ENCODE peak calls at places on chromosomes 5 and 9, in seven cellular contexts. C is dorsolateral prefrontal cortex, L is neural progenitor cell, I is astrocyte of the cerebellum, H is AG10803, U is AG04450, W is transverse colon. Z is an unnamed sample.

GRCh38 chr5:82298668-82299067 is 20.5 kb upstream of the RPS23 start:
- DNase-seq in L (no peak), I (no peak), H (no peak), C (no peak), U (no peak), W (no peak), Z (no peak)

GRCh38 chr5:64789457-64789856 is 20.7 kb downstream of the CWC27 start:
- DNase-seq in C (no peak), U (peak), H (peak), L (no peak), I (no peak), W (no peak), Z (no peak)

GRCh38 chr5:144267961-144268513 is 97.4 kb downstream of the KCTD16 start:
- DNase-seq in H (no peak), C (no peak), U (no peak), L (no peak), W (no peak), I (no peak), Z (no peak)

GRCh38 chr9:81318571-81318970 is 370.8 kb downstream of the TLE1 start:
- DNase-seq in L (no peak), I (peak), W (no peak), C (no peak), U (peak), H (peak), Z (no peak)

GRCh38 chr5:105931782-105932489 is 1738.8 kb downstream of the EFNA5 start:
- DNase-seq in I (peak), H (peak), C (no peak), L (no peak), W (no peak), U (no peak), Z (no peak)

GRCh38 chr5:102858808-102859207 is 103.7 kb downstream of the PAM start:
- DNase-seq in W (no peak), H (peak), U (no peak), L (no peak), C (no peak), I (no peak), Z (no peak)

GRCh38 chr5:97418472-97418871 is 235.4 kb upstream of the RIOK2 start:
- DNase-seq in W (no peak), I (no peak), C (no peak), H (no peak), L (no peak), U (no peak), Z (no peak)

GRCh38 chr5:134086943-134087305 is 27.6 kb upstream of the TCF7 start:
- DNase-seq in W (no peak), U (no peak), I (no peak), H (no peak), C (no peak), L (no peak), Z (no peak)

GRCh38 chr5:128673411-128673957 is 135.4 kb upstream of the FBN2 start:
- DNase-seq in W (no peak), C (no peak), H (no peak), U (no peak), I (no peak), L (no peak), Z (no peak)

GRCh38 chr5:159338143-159338542 is 7.9 kb upstream of the IL12B start:
- DNase-seq in U (no peak), C (no peak), L (no peak), W (no peak), H (no peak), I (no peak), Z (no peak)

GRCh38 chr5:163880307-163880706 is 374.9 kb downstream of the MAT2B start:
- DNase-seq in H (peak), U (no peak), I (peak), L (no peak), C (no peak), W (no peak), Z (no peak)

GRCh38 chr5:141821430-141821925 is 56.7 kb downstream of the PCDH1 start:
- DNase-seq in H (peak), L (peak), C (no peak), U (peak), W (no peak), I (peak), Z (peak)

GRCh38 chr5:128195316-128195715 is 111.8 kb downstream of the SLC12A2 start:
- DNase-seq in C (no peak), H (peak), I (no peak), U (no peak), L (no peak), W (no peak), Z (no peak)

GRCh38 chr9:1173986-1174385 is 123.8 kb downstream of the DMRT2 start:
- DNase-seq in W (no peak), H (peak), I (no peak), L (no peak), U (no peak), C (no peak), Z (no peak)

GRCh38 chr9:6055213-6055612 is 39.8 kb upstream of the RANBP6 start:
- DNase-seq in L (peak), H (peak), I (peak), C (no peak), W (peak), U (peak), Z (peak)

GRCh38 chr9:110502842-110503241 is 76.7 kb downstream of the SVEP1 start:
- DNase-seq in L (no peak), H (no peak), U (no peak), W (no peak), I (no peak), C (no peak), Z (no peak)

GRCh38 chr9:23502004-23502403 is 324.0 kb downstream of the ELAVL2 start:
- DNase-seq in H (no peak), L (no peak), I (no peak), C (no peak), U (no peak), W (no peak), Z (no peak)

GRCh38 chr5:57298985-57299491 is 125.2 kb downstream of the GPBP1 start:
- DNase-seq in I (peak), C (no peak), W (peak), L (peak), H (peak), U (peak), Z (peak)

GRCh38 chr5:147483961-147484707 is 25.7 kb downstream of the DPYSL3 start:
- DNase-seq in H (peak), I (peak), U (peak), L (no peak), C (no peak), W (peak), Z (no peak)

GRCh38 chr5:80128129-80128528 is 93.0 kb downstream of the THBS4 start:
- DNase-seq in W (no peak), U (no peak), C (no peak), I (no peak), L (no peak), H (no peak), Z (no peak)

GRCh38 chr9:6354072-6354686 is 26.0 kb downstream of the TPD52L3 start:
- DNase-seq in U (peak), L (peak), I (peak), H (peak), W (no peak), C (no peak), Z (peak)

GRCh38 chr5:56190500-56190899 is 42.6 kb downstream of the ANKRD55 start:
- DNase-seq in H (peak), I (no peak), L (no peak), W (peak), U (no peak), C (no peak), Z (no peak)

GRCh38 chr5:23007762-23008161 is 154.6 kb upstream of the CDH12 start:
- DNase-seq in C (no peak), L (no peak), H (no peak), W (no peak), U (no peak), I (no peak), Z (no peak)

GRCh38 chr5:76657091-76657490 is 33.9 kb upstream of the F2RL2 start:
- DNase-seq in I (no peak), W (no peak), H (no peak), U (no peak), L (no peak), C (no peak), Z (no peak)

GRCh38 chr5:125835293-125836172 is 587.7 kb upstream of the GRAMD2B start:
- DNase-seq in L (peak), W (peak), H (no peak), U (peak), I (peak), C (no peak), Z (peak)

GRCh38 chr9:82101475-82101874 is 112.9 kb downstream of the SPATA31D1 start:
- DNase-seq in H (no peak), I (no peak), U (no peak), L (peak), W (no peak), C (no peak), Z (no peak)

GRCh38 chr5:56480305-56481146 is 247.4 kb upstream of the ANKRD55 start:
- DNase-seq in W (peak), I (peak), L (peak), C (no peak), H (peak), U (no peak), Z (no peak)

GRCh38 chr9:98652302-98652701 is 56.4 kb downstream of the GABBR2 start:
- DNase-seq in I (no peak), W (no peak), H (no peak), C (no peak), U (no peak), L (no peak), Z (no peak)

GRCh38 chr5:139108056-139108811 is 89.9 kb downstream of the SIL1 start:
- DNase-seq in I (peak), W (no peak), H (peak), U (no peak), C (no peak), L (peak), Z (no peak)

GRCh38 chr5:39394946-39395345 is 29.8 kb downstream of the DAB2 start:
- DNase-seq in C (no peak), U (no peak), H (peak), W (no peak), I (peak), L (no peak), Z (no peak)

GRCh38 chr9:29332789-29333188 is 1759.5 kb upstream of the C9orf72 start:
- DNase-seq in C (no peak), I (no peak), W (no peak), H (no peak), U (no peak), L (no peak), Z (no peak)

GRCh38 chr9:72299017-72299603 is 65.9 kb downstream of the ZFAND5 start:
- DNase-seq in W (no peak), I (no peak), L (no peak), H (no peak), U (no peak), C (no peak), Z (no peak)

GRCh38 chr5:124655943-124656459 is 90.4 kb downstream of the ZNF608 start:
- DNase-seq in U (peak), W (peak), C (no peak), L (no peak), I (peak), H (peak), Z (peak)

GRCh38 chr5:163760498-163760897 is 255.1 kb downstream of the MAT2B start:
- DNase-seq in H (peak), U (peak), W (no peak), L (no peak), I (peak), C (no peak), Z (no peak)

GRCh38 chr9:98380065-98380681 is 124.7 kb upstream of the TBC1D2 start:
- DNase-seq in U (no peak), L (peak), C (no peak), I (no peak), W (no peak), H (peak), Z (no peak)

GRCh38 chr5:120538149-120538548 is 74.0 kb downstream of the PRR16 start:
- DNase-seq in U (no peak), L (no peak), I (no peak), W (no peak), C (no peak), H (peak), Z (no peak)

GRCh38 chr5:54360925-54361662 is 50.7 kb upstream of the ARL15 start:
- DNase-seq in W (no peak), U (no peak), L (no peak), I (no peak), C (no peak), H (peak), Z (no peak)

GRCh38 chr5:172010278-172010677 is 3.8 kb upstream of the FBXW11 start:
- DNase-seq in U (no peak), L (peak), I (no peak), C (no peak), H (no peak), W (no peak), Z (no peak)

GRCh38 chr9:78860806-78861475 is 564.0 kb downstream of the PSAT1 start:
- DNase-seq in W (no peak), L (no peak), C (no peak), H (peak), U (no peak), I (peak), Z (no peak)

GRCh38 chr5:148145916-148146315 is 22.4 kb upstream of the SPINK14 start:
- DNase-seq in W (peak), I (peak), C (no peak), U (no peak), L (no peak), H (no peak), Z (peak)

DNA sequence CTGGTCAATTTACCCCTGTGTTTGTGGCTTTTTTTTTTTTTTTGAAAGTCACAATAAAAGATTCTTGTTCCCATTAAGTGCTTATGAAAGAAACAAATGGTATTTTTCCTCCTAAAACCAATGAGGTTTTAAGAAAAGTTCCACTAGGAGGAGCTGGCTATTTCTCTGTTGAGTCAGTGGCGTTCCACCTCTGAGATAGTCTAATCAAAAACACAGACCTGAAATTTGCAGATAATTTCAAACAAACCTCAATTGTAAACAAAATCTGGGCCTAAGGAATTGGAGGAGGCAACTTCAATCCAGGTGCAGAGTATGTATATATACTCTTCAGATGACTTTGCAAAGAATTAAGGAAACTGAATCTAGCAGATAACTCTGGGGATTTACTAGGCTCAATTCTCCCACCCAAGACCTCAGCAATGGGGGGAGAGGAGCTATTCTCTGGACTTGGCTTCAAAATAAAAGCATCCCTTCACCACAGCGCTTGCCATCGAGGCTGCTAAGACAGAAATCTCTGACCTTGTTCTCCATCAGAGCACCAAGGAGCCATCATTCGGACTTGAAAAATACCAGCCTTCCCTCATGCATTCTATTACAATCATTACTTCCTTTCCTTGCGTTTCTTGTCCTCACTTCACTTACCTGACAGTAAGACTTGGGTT is 52.4 kb downstream of the FANCC start:
- DNase-seq in L (peak), I (peak), H (peak), C (no peak), U (peak), W (no peak), Z (no peak)
- TF ChIP-seq CTCF in L (peak), I (peak), H (peak), C (peak), U (peak), W (peak), Z (peak)

GRCh38 chr5:68245325-68245724 is 29.8 kb downstream of the PIK3R1 start:
- DNase-seq in U (no peak), H (peak), C (no peak), W (no peak), I (peak), L (peak), Z (no peak)
- H3K4me3 ChIP-seq in U (no peak), H (no peak), C (no peak), W (no peak), I (no peak), L (no peak), Z (no peak)

DNA sequence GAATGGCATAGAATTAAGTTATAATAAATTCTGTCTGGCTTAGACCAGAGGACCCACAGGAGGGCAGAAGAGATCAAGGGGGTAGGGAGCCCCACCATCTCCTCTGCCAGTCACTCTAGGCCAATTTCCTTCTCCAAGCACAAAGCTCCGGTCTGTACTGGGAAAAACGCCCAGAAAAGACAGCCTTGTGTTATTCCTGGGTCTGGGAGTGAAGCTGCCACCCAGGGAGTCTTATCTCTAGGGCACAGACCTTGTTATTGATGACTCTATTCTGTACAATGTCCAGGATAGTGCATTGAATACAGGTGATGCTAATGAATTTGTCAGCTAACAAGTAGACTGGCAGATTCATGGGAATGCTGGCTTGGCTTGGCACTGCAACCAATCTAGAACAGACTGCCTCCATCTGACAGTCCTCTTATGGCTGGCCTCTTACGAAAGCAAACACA is 60.7 kb downstream of the MED27 start:
- DNase-seq in C (no peak), H (no peak), U (no peak), L (no peak), I (no peak), W (no peak), Z (peak)
- TF ChIP-seq CTCF in C (peak), H (no peak), U (no peak), L (no peak), I (no peak), W (no peak), Z (no peak)

GRCh38 chr5:115962239-115962564 is at the start of gene LVRN:
- DNase-seq in U (no peak), C (no peak), L (no peak), W (no peak), I (no peak), H (no peak), Z (no peak)
- H3K4me3 ChIP-seq in U (peak), C (peak), L (peak), W (peak), I (peak), H (peak), Z (no peak)

GRCh38 chr9:21995652-21996275 is 1.2 kb downstream of the CDKN2B-AS1 start:
- DNase-seq in H (peak), W (peak), I (no peak), U (no peak), C (no peak), L (peak), Z (no peak)
- TF ChIP-seq CTCF in H (peak), W (no peak), I (peak), U (peak), C (no peak), L (peak), Z (peak)

DNA sequence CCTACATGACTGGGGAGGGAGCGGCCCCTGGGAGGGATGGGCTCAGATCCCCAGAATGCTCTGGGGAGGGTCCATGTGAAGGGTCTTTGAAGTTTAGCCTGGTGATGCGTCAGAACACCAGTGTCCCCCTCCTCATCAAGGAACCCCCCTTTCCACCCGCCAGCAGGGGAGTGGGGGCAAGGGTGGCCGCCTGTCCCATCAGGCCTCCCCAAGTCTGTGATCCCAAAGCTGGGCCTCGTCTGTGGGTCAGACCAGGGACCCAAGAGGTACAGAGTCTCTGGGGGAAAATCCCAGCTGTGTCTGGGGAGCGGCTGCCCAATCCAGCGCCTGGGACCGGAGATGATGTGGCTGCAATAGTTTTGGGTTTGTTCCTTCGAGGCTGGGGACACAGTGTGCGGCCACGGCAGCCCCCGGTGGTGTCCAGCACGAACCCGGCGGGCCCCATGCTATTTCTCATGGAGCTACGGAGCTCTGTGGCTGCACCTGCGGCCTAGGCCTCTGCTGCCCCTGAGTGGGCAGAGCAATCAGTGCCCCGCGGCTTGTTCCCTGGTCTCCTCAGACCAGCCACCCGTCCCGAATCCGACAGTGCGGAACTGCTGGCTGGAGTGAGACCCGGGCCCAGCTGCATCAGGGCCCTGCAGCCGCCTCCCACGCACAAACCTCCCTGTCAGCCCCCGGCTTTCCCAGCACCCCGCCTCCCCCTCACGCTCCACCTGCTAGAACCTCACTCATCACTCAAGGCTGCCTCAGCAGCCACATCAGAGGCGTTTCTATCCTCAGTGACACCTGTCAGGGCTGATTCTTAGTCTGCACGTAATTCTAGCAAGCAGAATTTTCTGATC is 29.2 kb downstream of the SARDH start:
- DNase-seq in I (no peak), W (no peak), U (no peak), C (peak), H (no peak), L (peak), Z (no peak)
- H3K4me3 ChIP-seq in I (no peak), W (no peak), U (no peak), C (no peak), H (no peak), L (no peak), Z (no peak)

GRCh38 chr5:154333016-154333415 is 112.8 kb upstream of the SAP30L start:
- DNase-seq in L (no peak), C (no peak), U (no peak), H (no peak), I (no peak), W (no peak), Z (no peak)
- TF ChIP-seq CTCF in L (no peak), C (no peak), U (no peak), H (no peak), I (no peak), W (no peak), Z (no peak)

GRCh38 chr5:123094227-123094918 is 5.3 kb downstream of the PRDM6 start:
- DNase-seq in L (peak), U (no peak), I (no peak), W (no peak), H (no peak), C (no peak), Z (no peak)
- H3K4me3 ChIP-seq in L (peak), U (peak), I (peak), W (no peak), H (no peak), C (no peak), Z (no peak)

Z was measured in LNCaP clone FGC.